ENCODE peak calls at places on chromosomes 1 and 21, in nine cellular contexts. I, P, K, W, C, Q, G, Y and V are unnamed samples.

GRCh38 chr1:226653311-226653921 is 85.7 kb downstream of the ITPKB start:
- DNase-seq in Y (no peak), C (no peak), W (no peak), P (no peak), K (no peak), Q (no peak), G (peak), I (no peak), V (no peak)

GRCh38 chr1:171344473-171344820 is 30.5 kb downstream of the FMO4 start:
- DNase-seq in Y (no peak), C (no peak), G (no peak), Q (no peak), P (no peak), W (no peak), I (no peak), K (peak), V (no peak)

GRCh38 chr1:153928245-153928644 is 5.5 kb upstream of the GATAD2B start:
- DNase-seq in Q (no peak), W (no peak), P (no peak), K (no peak), Y (no peak), C (no peak), G (no peak), I (no peak), V (no peak)

GRCh38 chr1:23035823-23036452 is 16.7 kb downstream of the KDM1A start:
- DNase-seq in Q (peak), W (no peak), Y (no peak), G (no peak), P (peak), I (no peak), C (no peak), K (no peak), V (no peak)

GRCh38 chr21:37687001-37687400 is 229.3 kb downstream of the KCNJ6 start:
- DNase-seq in P (no peak), W (no peak), K (no peak), G (no peak), I (no peak), Q (no peak), Y (no peak), C (no peak), V (no peak)

GRCh38 chr1:121587777-121588176 is 403.0 kb downstream of the SRGAP2C start:
- DNase-seq in C (no peak), Q (no peak), P (no peak), Y (peak), I (no peak), K (no peak), G (no peak), W (no peak), V (peak)

GRCh38 chr1:228860911-228861829 is 125.9 kb downstream of the RHOU start:
- DNase-seq in Q (peak), W (no peak), K (no peak), I (peak), G (no peak), P (no peak), C (no peak), Y (no peak), V (no peak)

GRCh38 chr1:183097438-183098051 is 74.3 kb downstream of the LAMC1 start:
- DNase-seq in W (no peak), K (no peak), Q (peak), G (no peak), C (no peak), P (no peak), Y (no peak), I (no peak), V (peak)

GRCh38 chr1:41419584-41420295 is 58.5 kb downstream of the FOXO6 start:
- DNase-seq in G (no peak), Y (no peak), W (no peak), P (no peak), C (no peak), I (no peak), Q (no peak), K (no peak), V (no peak)

GRCh38 chr1:156584813-156585212 is 5.3 kb downstream of the TTC24 start:
- DNase-seq in C (no peak), K (no peak), P (peak), Q (no peak), Y (no peak), G (no peak), I (no peak), W (peak), V (no peak)

GRCh38 chr1:233679030-233679429 is 65.1 kb downstream of the KCNK1 start:
- DNase-seq in Q (no peak), W (no peak), K (no peak), Y (no peak), G (no peak), I (no peak), C (no peak), P (no peak), V (no peak)

GRCh38 chr1:238302646-238303045 is 411.9 kb upstream of the ZP4 start:
- DNase-seq in C (no peak), P (no peak), Q (no peak), Y (no peak), W (no peak), K (no peak), I (no peak), G (no peak), V (no peak)

GRCh38 chr1:201667479-201667878 is 128.6 kb downstream of the NAV1 start:
- DNase-seq in C (no peak), Y (no peak), Q (no peak), I (no peak), W (no peak), K (no peak), G (no peak), P (no peak), V (no peak)

GRCh38 chr1:109801791-109802135 is 38.0 kb upstream of the EPS8L3 start:
- DNase-seq in C (no peak), K (no peak), Q (no peak), I (no peak), G (no peak), Y (no peak), P (no peak), W (no peak), V (no peak)

GRCh38 chr1:234497589-234497988 is 18.6 kb upstream of the TARBP1 start:
- DNase-seq in P (no peak), W (no peak), I (no peak), G (no peak), C (no peak), Y (no peak), Q (no peak), K (no peak), V (no peak)

GRCh38 chr21:38796426-38796825 is 9.3 kb upstream of the ETS2 start:
- DNase-seq in I (no peak), W (no peak), G (no peak), C (no peak), K (no peak), Y (peak), Q (peak), P (no peak), V (peak)

GRCh38 chr1:1442069-1442770 is 6.7 kb downstream of the VWA1 start:
- DNase-seq in C (no peak), Q (no peak), K (no peak), I (peak), P (no peak), G (peak), W (peak), Y (no peak), V (no peak)